ENCODE peak calls at places on chromosome 2, in six cellular contexts. Z is astrocyte, V is psoas muscle, C is cardiac muscle cell, M is IMR-90, U is fibroblast of villous mesenchyme. Q is an unnamed sample.

GRCh38 chr2:38682008-38682575 is 16.2 kb downstream of the GALM start:
- DNase-seq in Z (no peak), C (no peak), U (no peak), M (no peak), V (no peak), Q (no peak)

GRCh38 chr2:178110681-178111080 is 1.6 kb upstream of the RBM45 start:
- DNase-seq in Z (no peak), M (no peak), U (no peak), V (no peak), C (no peak), Q (no peak)

GRCh38 chr2:39437522-39438296 is 624 bp upstream of the MAP4K3 start:
- DNase-seq in M (peak; percentile 31), C (peak; percentile 36), U (peak; percentile 32), V (peak; percentile 61), Z (no peak), Q (peak; percentile 63)

GRCh38 chr2:231709636-231709980 is 1.3 kb downstream of the PTMA start:
- DNase-seq in Z (no peak), V (peak; percentile 81), M (no peak), U (peak; percentile 31), C (peak; percentile 29), Q (no peak)

GRCh38 chr2:17579605-17580318 is 39.3 kb downstream of the VSNL1 start:
- DNase-seq in C (no peak), V (no peak), Z (no peak), U (no peak), M (no peak), Q (no peak)

GRCh38 chr2:1169291-1169949 is 218.8 kb downstream of the SNTG2 start:
- DNase-seq in M (no peak), U (no peak), C (no peak), Z (no peak), V (no peak), Q (no peak)

GRCh38 chr2:151976945-151977353 is 121.9 kb downstream of the CACNB4 start:
- DNase-seq in M (no peak), V (no peak), C (no peak), Z (no peak), U (no peak), Q (no peak)

GRCh38 chr2:28457237-28457636 is 38.6 kb upstream of the PLB1 start:
- DNase-seq in C (no peak), U (no peak), M (no peak), Z (no peak), V (no peak), Q (no peak)

GRCh38 chr2:179340678-179341077 is 76.0 kb upstream of the SESTD1 start:
- DNase-seq in M (peak; percentile 28), U (peak; percentile 39), C (peak; percentile 75), V (no peak), Z (no peak), Q (peak; percentile 63)

GRCh38 chr2:150909613-150910012 is 352.1 kb downstream of the RBM43 start:
- DNase-seq in M (no peak), V (no peak), Z (no peak), C (no peak), U (no peak), Q (no peak)

GRCh38 chr2:236675051-236675450 is 105.4 kb downstream of the ACKR3 start:
- DNase-seq in M (peak; percentile 2), U (peak; percentile 12), C (peak; percentile 62), V (no peak), Z (peak; percentile 86), Q (no peak)

DNA sequence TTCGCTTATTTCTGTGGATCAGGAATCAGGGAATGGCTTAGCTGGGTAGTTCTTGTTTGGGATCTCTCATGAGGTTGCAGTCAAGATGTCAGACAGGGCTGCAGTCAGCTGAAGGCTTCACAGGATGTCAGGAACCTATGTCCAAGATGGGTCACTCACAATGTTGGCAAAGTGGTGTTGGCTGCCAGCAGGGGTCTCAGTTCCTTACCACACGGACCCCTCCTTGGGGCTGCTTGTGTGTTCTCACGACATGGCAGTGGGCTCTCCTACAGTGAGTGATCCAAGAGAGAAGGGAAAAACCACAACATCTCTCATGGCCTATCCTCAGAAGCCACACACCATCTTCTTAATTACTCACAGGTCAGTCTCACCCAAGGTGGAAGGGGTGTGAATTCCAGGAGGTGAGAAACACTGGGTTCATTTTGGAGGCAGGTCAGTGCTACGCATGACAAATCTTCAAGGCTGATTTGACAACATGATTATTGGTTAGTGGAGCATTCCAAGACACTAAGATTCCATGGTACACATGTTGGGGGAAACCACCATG is 1.3 kb upstream of the ANTXR1 start:
- DNase-seq in M (no peak), U (no peak), V (no peak), Z (no peak), C (no peak), Q (no peak)
- TF ChIP-seq CTCF in M (no peak), U (peak; percentile 5), V (no peak), Z (no peak), C (no peak), Q (no peak)

DNA sequence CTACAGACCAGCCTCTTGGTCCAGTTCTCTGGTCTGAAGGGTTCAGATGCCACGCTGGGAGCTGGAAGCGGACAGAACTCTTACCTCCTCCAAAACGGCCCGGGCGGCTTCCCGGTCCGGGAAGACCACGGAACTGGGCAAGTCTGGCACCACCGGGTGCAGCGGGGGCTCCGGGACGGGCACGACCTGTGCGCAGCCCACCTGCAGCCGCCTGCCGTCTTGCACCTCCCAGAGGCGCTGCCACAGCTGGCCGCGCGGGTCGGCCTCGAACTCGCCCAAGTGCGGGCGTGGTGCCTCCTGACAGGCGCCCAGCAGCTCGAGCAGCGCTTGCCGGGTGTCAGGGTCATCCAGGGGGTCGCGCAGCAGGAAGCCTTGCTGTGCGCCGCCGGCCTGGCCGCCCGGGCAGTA is 765 bp downstream of the CMPK2 start:
- DNase-seq in M (no peak), Z (no peak), U (peak; percentile 2), V (peak; percentile 72), C (no peak), Q (no peak)
- H3K4me3 ChIP-seq in M (peak overlapping the region; percentile 61), Z (peak overlapping the region; percentile 67), U (peak overlapping the region; percentile 32), V (peak overlapping the region; percentile 88), C (peak overlapping the region; percentile 78), Q (peak overlapping the region; percentile 70)

GRCh38 chr2:204265701-204266310 is 279.5 kb upstream of the PARD3B start:
- DNase-seq in U (no peak), Z (no peak), C (no peak), M (no peak), V (no peak), Q (no peak)

GRCh38 chr2:204268971-204269370 is 276.3 kb upstream of the PARD3B start:
- DNase-seq in M (no peak), Z (no peak), C (no peak), U (no peak), V (no peak), Q (no peak)

GRCh38 chr2:204272089-204272488 is 273.2 kb upstream of the PARD3B start:
- DNase-seq in C (no peak), M (no peak), V (no peak), Z (no peak), U (no peak), Q (no peak)

GRCh38 chr2:204264746-204265145 is 280.5 kb upstream of the PARD3B start:
- DNase-seq in C (no peak), Z (no peak), U (no peak), V (no peak), M (no peak), Q (no peak)

DNA sequence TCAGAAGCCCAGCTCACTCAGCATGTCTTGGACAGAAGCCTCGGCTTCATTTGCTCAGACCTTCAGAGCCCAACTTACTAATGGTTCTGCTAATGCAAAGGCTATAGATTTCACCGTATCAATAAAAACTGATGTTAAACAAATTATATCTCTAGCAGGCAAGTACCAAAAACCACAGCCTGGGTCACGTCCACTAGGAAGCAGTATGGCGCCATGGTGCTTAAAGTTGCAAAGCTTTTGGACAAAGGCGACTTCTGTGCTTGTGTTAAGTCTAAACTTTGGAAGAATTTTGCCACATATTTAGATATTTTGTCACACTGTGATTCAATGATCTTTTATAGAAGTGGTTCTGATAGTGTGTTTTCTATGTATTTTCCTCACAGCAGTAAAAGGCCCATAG is 276.8 kb upstream of the PARD3B start:
- DNase-seq in M (peak; percentile 12), V (no peak), C (no peak), U (no peak), Z (no peak), Q (no peak)
- TF ChIP-seq CTCF in M (no peak), V (no peak), C (no peak), U (peak; percentile 30), Z (no peak), Q (peak; percentile 7)

GRCh38 chr2:176140520-176141317 is 10.6 kb upstream of the HOXD4 start:
- DNase-seq in M (peak; percentile 46), V (peak; percentile 89), U (peak; percentile 68), Z (no peak), C (peak; percentile 78), Q (peak; percentile 86)

GRCh38 chr2:176139170-176139611 is 9.7 kb downstream of the HOXD8 start:
- DNase-seq in V (no peak), Z (no peak), C (no peak), U (peak; percentile 28), M (no peak), Q (no peak)

GRCh38 chr2:176139621-176140020 is 10.1 kb downstream of the HOXD8 start:
- DNase-seq in M (no peak), C (no peak), U (peak; percentile 37), V (no peak), Z (no peak), Q (no peak)

GRCh38 chr2:176138526-176139169 is 9.1 kb downstream of the HOXD8 start:
- DNase-seq in V (peak; percentile 51), C (no peak), Z (no peak), U (peak; percentile 49), M (no peak), Q (no peak)

GRCh38 chr2:176140130-176140519 is 10.6 kb downstream of the HOXD8 start:
- DNase-seq in U (peak; percentile 37), Z (no peak), V (no peak), M (no peak), C (peak; percentile 28), Q (no peak)
- H3K4me3 ChIP-seq in U (peak overlapping the region; percentile 62), Z (peak overlapping the region; percentile 45), V (peak overlapping the region; percentile 89), M (peak overlapping the region; percentile 50), C (peak overlapping the region; percentile 47), Q (peak overlapping the region; percentile 57)

DNA sequence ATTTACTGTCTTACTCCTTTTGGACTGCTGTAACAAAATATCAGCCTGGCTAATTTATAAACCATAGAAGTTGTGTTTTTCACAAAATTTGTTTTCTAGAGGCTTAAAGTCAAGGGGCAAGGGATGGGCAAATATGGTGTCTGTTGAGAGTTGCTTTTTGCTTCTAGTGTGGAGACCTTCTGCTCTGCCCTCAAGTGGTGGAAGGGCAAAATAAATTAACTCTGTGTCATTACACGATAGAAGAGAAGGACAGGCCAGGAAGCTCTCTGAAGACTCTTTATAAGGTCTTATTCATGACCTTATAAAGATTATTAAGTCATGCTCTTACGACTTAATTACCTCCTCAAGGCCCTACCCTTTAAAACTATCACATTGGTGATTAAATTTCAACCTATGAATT is 181.2 kb upstream of the LRATD1 start:
- DNase-seq in V (no peak), M (no peak), Z (no peak), U (no peak), C (no peak), Q (no peak)
- TF ChIP-seq CTCF in V (no peak), M (no peak), Z (no peak), U (no peak), C (no peak), Q (no peak)

GRCh38 chr2:68236080-68236734 is 16.1 kb downstream of the PPP3R1 start:
- DNase-seq in Z (no peak), U (no peak), C (peak; percentile 34), M (no peak), V (no peak), Q (no peak)
- H3K4me3 ChIP-seq in Z (no peak overlapping the region), U (no peak overlapping the region), C (no peak overlapping the region), M (no peak overlapping the region), V (no peak overlapping the region), Q (no peak overlapping the region)

Q was measured in foreskin fibroblast.